ENCODE peak calls at places on chromosomes 13 and 19, in six cellular contexts. I is pancreas; J is upper lobe of right lung; X is GM23338; Z is transverse colon; P is CD4-positive, alpha-beta memory T cell. B is an unnamed sample.
A peak's percentile ranks its signal among the peaks of the same experiment; 100 is the strongest.

GRCh38 chr19:20840371-20840770 is 64.3 kb downstream of the ZNF66 start:
- DNase-seq in I (no peak), J (no peak), X (no peak), Z (no peak), P (no peak), B (no peak)

GRCh38 chr19:49560358-49560900 is 19.9 kb downstream of the NOSIP start:
- DNase-seq in I (peak; percentile 76), J (peak; percentile 73), X (no peak), Z (peak; percentile 49), P (peak; percentile 48), B (no peak)

GRCh38 chr13:64546371-64546770 is 2683.8 kb downstream of the PCDH9 start:
- DNase-seq in I (no peak), J (no peak), X (no peak), Z (no peak), P (no peak), B (no peak)

GRCh38 chr13:49400755-49401659 is 42.9 kb downstream of the CAB39L start:
- DNase-seq in I (no peak), J (no peak), X (peak; percentile 27), Z (peak; percentile 22), P (no peak), B (peak; percentile 33)

GRCh38 chr19:925912-926594 is at the start of gene ARID3A:
- DNase-seq in I (peak; percentile 81), J (peak; percentile 65), X (no peak), Z (peak; percentile 71), P (peak; percentile 52), B (no peak)

GRCh38 chr13:104869501-104869900 is 1666.0 kb downstream of the EFNB2 start:
- DNase-seq in I (no peak), J (no peak), X (no peak), Z (no peak), P (no peak), B (peak; percentile 48)

GRCh38 chr13:29465741-29466293 is 129.7 kb downstream of the SLC7A1 start:
- DNase-seq in I (no peak), J (no peak), X (no peak), Z (no peak), P (no peak), B (peak; percentile 73)

GRCh38 chr19:43739419-43739818 is 15.3 kb downstream of the SMG9 start:
- DNase-seq in I (no peak), J (no peak), X (no peak), Z (peak; percentile 86), P (no peak), B (no peak)

GRCh38 chr19:55641376-55642152 is 762 bp downstream of the ZNF580 start:
- DNase-seq in I (peak; percentile 17), J (no peak), X (peak; percentile 67), Z (no peak), P (no peak), B (no peak)

GRCh38 chr13:20489185-20489820 is 36.4 kb downstream of the CRYL1 start:
- DNase-seq in I (no peak), J (no peak), X (no peak), Z (peak; percentile 52), P (no peak), B (peak; percentile 25)

GRCh38 chr13:114111577-114111976 is 20.8 kb downstream of the RASA3 start:
- DNase-seq in I (peak; percentile 3), J (peak; percentile 10), X (no peak), Z (peak; percentile 8), P (no peak), B (no peak)

GRCh38 chr13:33283195-33283910 is 2.2 kb downstream of the STARD13 start:
- DNase-seq in I (no peak), J (no peak), X (no peak), Z (no peak), P (no peak), B (no peak)

GRCh38 chr13:110888390-110888789 is 26.5 kb downstream of the ANKRD10 start:
- DNase-seq in I (no peak), J (no peak), X (no peak), Z (no peak), P (no peak), B (no peak)

GRCh38 chr13:46168341-46168740 is 13.6 kb downstream of the LCP1 start:
- DNase-seq in I (no peak), J (peak; percentile 71), X (no peak), Z (peak; percentile 28), P (no peak), B (peak; percentile 17)

GRCh38 chr13:51957377-51958216 is 53.7 kb downstream of the ATP7B start:
- DNase-seq in I (no peak), J (no peak), X (no peak), Z (peak; percentile 35), P (no peak), B (no peak)

GRCh38 chr13:38103851-38104250 is 234.3 kb upstream of the TRPC4 start:
- DNase-seq in I (no peak), J (no peak), X (no peak), Z (no peak), P (no peak), B (no peak)

DNA sequence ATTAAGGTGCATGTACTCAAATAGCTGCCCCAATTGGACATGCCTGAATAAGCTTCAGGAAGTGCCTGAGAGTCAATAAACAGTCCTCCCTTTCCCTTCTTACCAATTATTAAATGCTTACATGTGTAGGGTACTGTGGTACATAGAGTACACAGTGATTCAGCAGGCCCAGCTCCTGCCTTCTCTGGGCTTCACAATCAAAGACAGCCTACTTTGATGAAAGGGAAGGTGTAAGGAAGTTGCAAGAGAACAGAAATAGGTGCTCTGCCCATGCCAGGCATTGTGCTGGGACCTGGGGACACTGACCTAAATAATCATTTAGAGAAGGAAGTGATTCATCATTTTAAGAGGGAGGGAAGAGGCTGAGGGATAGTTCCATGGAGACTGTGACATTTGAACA is 17.2 kb downstream of the FRY start:
- DNase-seq in I (no peak), J (no peak), X (no peak), Z (no peak), P (no peak), B (no peak)
- H3K27ac ChIP-seq in I (no peak overlapping the region), J (no peak overlapping the region), X (no peak overlapping the region), Z (no peak overlapping the region), P (no peak overlapping the region), B (no peak overlapping the region)

GRCh38 chr19:5677597-5677996 is 2.7 kb downstream of the MICOS13 start:
- DNase-seq in I (peak; percentile 72), J (no peak), X (no peak), Z (no peak), P (no peak), B (no peak)

GRCh38 chr19:5676105-5676671 is 4.1 kb downstream of the MICOS13 start:
- DNase-seq in I (no peak), J (no peak), X (no peak), Z (no peak), P (no peak), B (no peak)

GRCh38 chr19:5678071-5678682 is 2.1 kb downstream of the MICOS13 start:
- DNase-seq in I (peak; percentile 77), J (no peak), X (no peak), Z (no peak), P (no peak), B (no peak)

GRCh38 chr19:5676711-5677110 is 3.6 kb downstream of the MICOS13 start:
- DNase-seq in I (no peak), J (no peak), X (no peak), Z (no peak), P (no peak), B (no peak)

DNA sequence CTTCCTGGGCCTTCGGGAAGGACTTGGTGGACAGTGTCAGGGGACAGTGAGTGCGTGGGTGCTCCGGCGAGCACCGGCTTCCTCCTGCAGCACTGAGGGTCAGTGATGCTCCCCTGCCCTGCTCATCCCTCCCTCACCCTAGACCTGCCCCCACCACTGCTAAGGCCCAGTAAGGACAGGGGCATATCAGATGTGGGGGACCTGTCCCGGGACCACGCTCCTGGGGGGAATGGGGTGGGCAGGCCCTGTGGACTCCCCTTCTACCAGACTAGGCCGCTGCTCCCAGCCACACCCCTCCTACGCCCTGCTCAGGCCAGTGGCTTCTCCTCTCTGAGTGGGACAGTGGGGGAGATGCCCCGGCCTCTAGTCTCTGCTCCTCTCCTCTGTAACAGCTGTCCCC is 3.2 kb downstream of the MICOS13 start:
- DNase-seq in I (peak; percentile 75), J (no peak), X (no peak), Z (no peak), P (no peak), B (no peak)
- H3K27ac ChIP-seq in I (no peak overlapping the region), J (no peak overlapping the region), X (no peak overlapping the region), Z (no peak overlapping the region), P (no peak overlapping the region), B (no peak overlapping the region)

DNA sequence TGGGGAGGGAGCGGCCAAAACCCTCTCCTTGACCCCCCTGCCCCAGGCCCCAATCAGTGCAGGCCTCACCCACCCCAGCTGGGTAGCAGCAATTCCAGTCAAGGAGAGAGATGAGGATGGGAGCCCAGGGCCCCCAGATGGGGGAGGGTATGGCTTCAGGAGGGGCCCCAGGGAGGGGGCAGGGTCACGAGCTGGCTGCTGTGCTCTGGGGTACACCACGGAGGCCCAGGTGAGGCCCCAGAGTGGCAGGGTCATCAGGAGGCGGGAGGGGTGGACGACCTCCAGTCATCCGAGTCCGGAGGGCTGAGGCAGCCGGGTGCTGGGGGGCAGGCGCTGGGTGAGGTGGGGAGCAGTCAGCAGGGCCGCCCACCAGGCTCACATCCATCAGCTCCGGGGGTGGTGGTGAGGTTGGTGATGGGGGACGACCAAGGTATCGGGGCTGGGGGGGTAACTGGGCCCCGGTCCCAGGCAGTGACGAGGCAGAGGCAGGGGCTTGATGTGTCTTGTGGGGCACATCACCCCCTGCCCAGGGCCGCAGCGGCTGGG is 8.4 kb downstream of the DYRK1B start:
- DNase-seq in I (peak; percentile 82), J (peak; percentile 67), X (no peak), Z (no peak), P (no peak), B (no peak)
- H3K27ac ChIP-seq in I (no peak overlapping the region), J (no peak overlapping the region), X (no peak overlapping the region), Z (peak overlapping the region; percentile 83), P (no peak overlapping the region), B (no peak overlapping the region)

DNA sequence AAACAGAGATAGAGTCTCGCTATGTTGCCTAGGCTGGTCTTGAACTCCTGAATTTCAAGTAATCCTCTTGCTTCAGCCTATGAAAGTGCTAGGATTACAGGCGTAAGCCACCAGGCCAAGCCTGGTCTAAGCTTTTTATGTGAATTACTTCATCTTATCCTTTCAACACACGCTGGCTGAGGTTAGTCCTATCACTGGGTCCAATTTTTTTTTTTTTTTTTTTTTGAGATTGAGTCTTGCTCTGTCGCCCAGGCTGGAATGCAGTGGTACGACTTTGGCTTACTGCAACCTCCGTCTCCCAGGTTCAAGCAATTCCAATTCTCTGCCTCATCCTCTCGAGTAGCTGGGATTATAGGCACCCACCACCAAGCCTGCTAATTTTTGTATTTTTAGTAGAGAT is 10.4 kb downstream of the MYO1F start:
- DNase-seq in I (no peak), J (no peak), X (no peak), Z (no peak), P (no peak), B (no peak)
- H3K27ac ChIP-seq in I (no peak overlapping the region), J (no peak overlapping the region), X (no peak overlapping the region), Z (no peak overlapping the region), P (no peak overlapping the region), B (no peak overlapping the region)